ENCODE peak calls at places on chromosome 4, in six cellular contexts. D, I, F, Q, H and S are unnamed samples.

GRCh38 chr4:186650401-186651180 is 73.1 kb downstream of the FAT1 start:
- DNase-seq in F (no peak), H (no peak), Q (no peak), D (no peak), I (no peak), S (no peak)

GRCh38 chr4:98204236-98204553 is 57.0 kb upstream of the RAP1GDS1 start:
- DNase-seq in F (no peak), D (peak; percentile 28), Q (no peak), I (no peak), H (no peak), S (no peak)

GRCh38 chr4:83320548-83320947 is 14.1 kb downstream of the HPSE start:
- DNase-seq in F (peak; percentile 78), Q (peak; percentile 54), H (no peak), D (no peak), I (no peak), S (no peak)

GRCh38 chr4:101961144-101961543 is 170.6 kb downstream of the BANK1 start:
- DNase-seq in F (no peak), Q (peak; percentile 60), D (no peak), H (no peak), I (no peak), S (no peak)

GRCh38 chr4:56755901-56756300 is 65.6 kb downstream of the SPINK2 start:
- DNase-seq in Q (peak; percentile 70), F (no peak), I (no peak), D (no peak), H (no peak), S (no peak)

GRCh38 chr4:54568184-54568583 is 89.6 kb upstream of the KIT start:
- DNase-seq in Q (peak; percentile 8), H (peak; percentile 16), F (no peak), D (no peak), I (no peak), S (no peak)

GRCh38 chr4:27079056-27079455 is 218.4 kb downstream of the STIM2 start:
- DNase-seq in Q (no peak), H (no peak), I (no peak), D (no peak), F (no peak), S (no peak)

GRCh38 chr4:130322439-130322838 is 1226.5 kb downstream of the C4orf33 start:
- DNase-seq in I (no peak), Q (no peak), H (no peak), F (no peak), D (no peak), S (no peak)

GRCh38 chr4:185247151-185247550 is 37.8 kb downstream of the SNX25 start:
- DNase-seq in D (no peak), I (no peak), Q (no peak), F (no peak), H (no peak), S (no peak)

GRCh38 chr4:67437974-67438713 is 107.2 kb downstream of the CENPC start:
- DNase-seq in H (no peak), Q (peak; percentile 63), F (no peak), D (no peak), I (peak; percentile 10), S (peak; percentile 42)

GRCh38 chr4:38967260-38968095 is 64.7 kb downstream of the TMEM156 start:
- DNase-seq in Q (peak; percentile 80), D (no peak), F (no peak), H (peak; percentile 63), I (peak; percentile 69), S (peak; percentile 95)

GRCh38 chr4:145482209-145483021 is 762 bp downstream of the SMAD1 start:
- DNase-seq in H (peak; percentile 43), Q (peak; percentile 65), I (peak; percentile 74), D (peak; percentile 68), F (peak; percentile 78), S (peak; percentile 41)

GRCh38 chr4:13966241-13967195 is 339.0 kb upstream of the BOD1L1 start:
- DNase-seq in D (no peak), H (peak; percentile 22), I (no peak), F (no peak), Q (peak; percentile 75), S (no peak)

GRCh38 chr4:8403173-8403753 is 37.3 kb downstream of the ACOX3 start:
- DNase-seq in F (peak; percentile 93), Q (peak; percentile 49), H (peak; percentile 59), I (peak; percentile 92), D (peak; percentile 42), S (peak; percentile 62)

GRCh38 chr4:33850503-33850902 is 2393.8 kb downstream of the ARAP2 start:
- DNase-seq in H (peak; percentile 49), F (no peak), D (no peak), Q (no peak), I (no peak), S (no peak)

GRCh38 chr4:8143392-8144140 is 15.0 kb downstream of the ABLIM2 start:
- DNase-seq in Q (no peak), I (no peak), F (no peak), H (no peak), D (no peak), S (no peak)

GRCh38 chr4:1231637-1232360 is 17.1 kb downstream of the CTBP1 start:
- DNase-seq in H (no peak), F (no peak), I (no peak), Q (peak; percentile 46), D (no peak), S (no peak)

GRCh38 chr4:73343432-73343831 is 60.7 kb upstream of the ALB start:
- DNase-seq in H (no peak), Q (no peak), D (no peak), F (no peak), I (peak; percentile 12), S (no peak)

GRCh38 chr4:23034726-23035125 is 342.0 kb downstream of the GBA3 start:
- DNase-seq in Q (no peak), H (no peak), D (no peak), I (no peak), F (no peak), S (no peak)

DNA sequence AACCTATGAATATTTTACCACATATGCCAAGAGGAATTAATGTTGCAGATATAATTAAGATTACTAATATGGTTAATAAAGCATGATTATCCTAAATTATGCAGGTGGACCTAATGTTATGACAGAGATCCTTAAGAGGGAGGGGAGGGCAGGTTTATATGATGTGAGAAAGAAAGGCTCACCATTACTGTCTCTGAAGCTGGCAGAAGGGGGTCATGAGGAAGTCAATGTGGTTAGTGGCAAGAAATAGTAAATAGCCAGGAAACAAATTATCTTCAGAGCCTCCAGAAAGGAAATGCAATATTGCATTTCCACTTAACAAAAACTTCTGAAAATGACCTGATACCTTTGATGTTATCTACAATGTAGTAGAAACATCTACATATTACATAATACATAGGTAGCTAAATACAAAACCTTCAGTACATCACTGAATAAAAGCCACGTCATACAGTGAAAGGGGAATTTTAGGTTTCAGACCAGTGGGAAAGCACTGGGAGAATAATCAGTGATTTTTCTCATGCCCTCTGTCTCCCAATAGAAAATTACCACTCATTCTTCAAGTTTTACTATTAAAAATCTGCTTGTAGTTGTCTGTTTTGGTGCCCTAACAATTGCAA is 609.2 kb downstream of the SPOCK3 start:
- DNase-seq in Q (no peak), D (peak; percentile 13), H (no peak), F (no peak), I (no peak), S (no peak)
- TF ChIP-seq CTCF in Q (no peak), D (no peak), H (no peak), F (no peak), I (no peak), S (no peak)

GRCh38 chr4:78659264-78659663 is 107.7 kb downstream of the ANXA3 start:
- DNase-seq in Q (no peak), H (no peak), F (no peak), I (no peak), D (no peak), S (no peak)
- TF ChIP-seq CTCF in Q (no peak), H (no peak), F (no peak), I (no peak), D (no peak), S (no peak)

GRCh38 chr4:18571252-18571885 is 549.8 kb upstream of the LCORL start:
- DNase-seq in H (no peak), Q (no peak), D (no peak), I (no peak), F (no peak), S (no peak)

GRCh38 chr4:18566970-18567799 is 545.6 kb upstream of the LCORL start:
- DNase-seq in D (no peak), Q (no peak), I (peak; percentile 64), F (no peak), H (no peak), S (no peak)

GRCh38 chr4:18570370-18570769 is 548.8 kb upstream of the LCORL start:
- DNase-seq in F (no peak), H (no peak), I (no peak), Q (no peak), D (no peak), S (no peak)

DNA sequence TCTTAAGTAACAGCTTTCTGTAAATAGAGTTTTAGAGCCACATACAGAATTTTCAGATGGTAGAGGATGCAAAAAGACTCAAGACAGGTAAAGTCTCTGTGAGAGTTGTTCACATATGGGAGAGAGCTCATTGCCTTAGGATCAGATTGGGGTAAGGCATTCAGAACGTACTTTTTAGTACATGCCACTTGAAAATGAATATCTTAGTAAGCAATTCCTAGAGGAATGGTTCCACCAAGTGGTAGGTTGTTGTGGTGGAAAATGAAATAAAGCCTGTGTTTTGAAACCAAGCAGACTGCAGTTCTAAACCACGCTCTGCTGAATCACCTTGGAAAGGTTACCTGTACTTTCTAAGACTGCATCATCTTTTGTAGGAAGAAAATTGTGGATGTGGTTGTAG is 547.0 kb upstream of the LCORL start:
- DNase-seq in I (peak; percentile 28), D (no peak), H (no peak), F (no peak), Q (no peak), S (no peak)
- TF ChIP-seq CTCF in I (peak; percentile 47), D (no peak), H (no peak), F (no peak), Q (no peak), S (no peak)

GRCh38 chr4:143344011-143344410 is 7.3 kb downstream of the GAB1 start:
- DNase-seq in Q (no peak), F (no peak), I (no peak), D (no peak), H (no peak), S (no peak)

GRCh38 chr4:143338313-143338712 is 1.6 kb downstream of the GAB1 start:
- DNase-seq in I (no peak), D (no peak), H (no peak), Q (peak; percentile 39), F (no peak), S (no peak)

GRCh38 chr4:143339497-143339896 is 2.8 kb downstream of the GAB1 start:
- DNase-seq in H (no peak), F (no peak), Q (no peak), D (no peak), I (no peak), S (no peak)

GRCh38 chr4:143343276-143343831 is 6.7 kb downstream of the GAB1 start:
- DNase-seq in I (no peak), F (no peak), H (no peak), Q (no peak), D (no peak), S (no peak)

DNA sequence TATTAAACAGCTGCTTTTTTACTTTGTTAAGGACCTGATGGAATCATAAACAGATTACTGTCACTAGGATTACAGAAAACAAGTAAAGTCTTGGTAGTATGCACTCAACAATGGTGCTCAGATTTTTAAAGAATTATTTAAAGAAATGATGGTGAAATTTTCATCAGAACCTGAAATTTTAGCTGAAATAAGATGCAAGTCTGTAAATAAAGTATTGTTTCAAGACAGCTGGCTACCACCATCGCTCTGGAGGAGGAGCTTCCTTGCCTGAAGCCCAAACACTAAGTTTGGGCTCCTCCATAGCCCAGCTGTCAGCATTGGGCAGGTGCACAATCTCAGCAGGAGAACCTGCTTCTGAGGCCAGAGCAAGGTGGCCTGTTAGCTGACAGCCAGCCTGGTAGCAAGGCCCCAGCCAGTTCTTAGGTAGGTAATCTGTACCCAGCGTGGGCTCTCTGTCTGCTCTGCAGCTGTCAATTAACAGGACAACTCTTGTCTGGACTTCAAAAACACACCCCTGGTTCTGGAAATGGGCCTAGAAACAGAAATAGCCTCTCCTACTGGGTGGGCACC is 4.6 kb downstream of the GAB1 start:
- DNase-seq in D (no peak), Q (no peak), H (no peak), I (no peak), F (no peak), S (no peak)
- TF ChIP-seq CTCF in D (no peak), Q (no peak), H (no peak), I (no peak), F (no peak), S (no peak)